ENCODE peak calls at places on chromosomes 1 and 21, in eight cellular contexts. W is foreskin fibroblast, R is kidney epithelial cell, X is heart left ventricle, E is HFF-Myc, H is PC-3, Z is PC-9, K is esophagus muscularis mucosa. V is an unnamed sample.

GRCh38 chr1:226677121-226678020 is 61.7 kb downstream of the ITPKB start:
- DNase-seq in E (no peak), K (peak), R (no peak), X (peak), Z (no peak), H (peak), W (peak), V (peak)

GRCh38 chr21:14526199-14526598 is 19.9 kb downstream of the SAMSN1 start:
- DNase-seq in E (no peak), H (no peak), W (no peak), R (no peak), X (no peak), K (no peak), Z (no peak), V (no peak)

GRCh38 chr1:19447550-19447949 is 37.8 kb downstream of the CAPZB start:
- DNase-seq in R (no peak), K (no peak), W (no peak), X (no peak), H (no peak), Z (no peak), E (no peak), V (no peak)

GRCh38 chr1:147243228-147243685 is 773 bp downstream of the CHD1L start:
- DNase-seq in X (peak), K (peak), Z (peak), E (no peak), H (no peak), R (no peak), W (no peak), V (peak)

GRCh38 chr1:233412812-233413211 is 85.3 kb downstream of the MAP3K21 start:
- DNase-seq in H (peak), Z (no peak), X (no peak), E (no peak), K (no peak), W (no peak), R (no peak), V (no peak)

GRCh38 chr1:93905051-93905450 is 4.2 kb downstream of the GCLM start:
- DNase-seq in E (no peak), H (no peak), X (no peak), K (no peak), Z (peak), W (peak), R (no peak), V (no peak)

GRCh38 chr21:25709684-25710265 is 24.9 kb downstream of the ATP5PF start:
- DNase-seq in H (no peak), X (no peak), Z (no peak), W (peak), R (no peak), E (no peak), K (no peak), V (no peak)

GRCh38 chr1:232704694-232705680 is 75.1 kb upstream of the SIPA1L2 start:
- DNase-seq in W (peak), R (peak), H (peak), K (no peak), Z (peak), X (peak), E (no peak), V (no peak)

GRCh38 chr21:45433301-45433700 is 28.3 kb downstream of the COL18A1 start:
- DNase-seq in X (no peak), W (no peak), R (no peak), K (no peak), H (no peak), Z (no peak), E (no peak), V (no peak)

GRCh38 chr1:157992031-157992568 is 1.3 kb upstream of the KIRREL1 start:
- DNase-seq in E (no peak), R (no peak), Z (no peak), W (peak), X (peak), K (no peak), H (peak), V (peak)

DNA sequence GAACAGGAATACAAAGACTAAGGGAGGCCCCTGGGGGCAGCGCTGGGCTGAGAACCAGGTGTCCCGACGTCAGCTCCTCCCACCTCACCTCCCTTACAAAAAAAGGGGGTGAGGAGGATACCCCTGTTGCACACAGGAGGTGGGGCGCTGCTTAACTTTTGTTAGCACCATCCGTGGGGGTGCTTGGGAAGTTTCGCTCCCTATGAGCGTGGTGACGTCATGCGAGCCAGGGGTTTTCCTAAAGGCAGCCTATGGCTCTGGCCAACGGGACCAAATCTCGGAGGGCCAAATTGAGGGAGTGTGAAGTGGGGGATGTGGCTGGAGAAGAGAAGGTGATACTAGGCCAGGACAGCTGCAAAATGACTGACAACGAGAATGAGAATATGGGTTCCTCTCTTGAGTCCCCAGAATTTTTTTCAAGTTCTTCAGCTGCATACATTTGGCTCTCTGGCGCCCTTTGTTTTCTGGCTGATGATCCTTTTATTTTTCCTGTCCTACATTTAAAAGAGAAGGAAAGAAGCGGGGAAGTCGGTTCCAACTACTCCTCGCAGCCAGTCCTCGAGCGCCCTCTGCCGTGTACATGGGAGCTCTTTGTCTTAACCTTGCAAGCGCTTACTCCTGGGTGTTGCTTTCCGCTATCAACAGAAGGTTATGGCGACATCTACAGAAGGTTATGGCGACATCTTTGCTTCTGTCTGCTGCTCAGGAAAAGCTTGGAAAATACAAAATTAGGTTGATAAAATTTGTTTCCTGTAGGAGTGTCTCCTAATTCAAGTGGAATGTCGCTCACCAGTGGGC is 48.0 kb upstream of the ZC3H11B start:
- DNase-seq in H (peak), K (peak), R (peak), Z (no peak), X (peak), E (peak), W (peak), V (no peak)
- TF ChIP-seq CTCF in H (peak), K (peak), R (peak), Z (peak), X (peak), E (peak), W (peak), V (no peak)

GRCh38 chr1:192879416-192879815 is 70.6 kb downstream of the RGS2 start:
- DNase-seq in K (no peak), H (no peak), X (peak), R (no peak), W (peak), Z (no peak), E (no peak), V (no peak)

GRCh38 chr1:192880191-192880590 is 71.4 kb downstream of the RGS2 start:
- DNase-seq in R (no peak), E (no peak), K (no peak), Z (no peak), H (no peak), X (no peak), W (no peak), V (no peak)

GRCh38 chr1:192872010-192872409 is 63.2 kb downstream of the RGS2 start:
- DNase-seq in K (no peak), R (no peak), H (no peak), E (no peak), W (no peak), Z (no peak), X (no peak), V (no peak)

GRCh38 chr1:192878249-192878648 is 69.4 kb downstream of the RGS2 start:
- DNase-seq in Z (no peak), R (no peak), W (peak), H (no peak), X (peak), E (no peak), K (no peak), V (no peak)

DNA sequence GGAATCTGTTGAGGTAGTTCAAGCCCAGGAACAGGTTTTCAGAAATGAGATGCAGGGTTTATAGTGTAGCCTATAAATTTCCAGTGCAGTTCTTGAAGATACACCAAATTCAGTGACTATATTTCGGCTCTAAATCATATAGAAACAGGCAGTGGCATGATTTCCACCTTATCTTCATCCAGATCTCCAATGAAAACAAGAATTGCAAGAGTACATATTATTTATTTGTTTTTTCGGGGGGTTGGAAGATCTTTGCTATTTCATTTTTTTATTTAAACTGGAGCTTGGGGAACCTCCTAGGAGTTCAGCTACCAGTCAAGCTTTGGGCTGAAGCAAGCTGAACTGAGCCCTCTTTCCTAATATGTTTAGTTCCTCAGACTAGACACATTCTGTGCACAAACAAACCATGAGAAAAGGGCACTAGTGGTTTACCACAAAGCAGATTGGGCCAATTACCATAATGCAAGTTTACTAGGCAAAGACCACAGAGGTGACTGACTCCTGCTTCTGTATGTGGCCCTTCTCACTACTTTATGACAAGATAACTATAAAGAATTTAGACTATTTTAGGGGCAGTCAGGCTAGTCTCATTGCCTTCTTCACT is 68.5 kb downstream of the RGS2 start:
- DNase-seq in W (peak), X (no peak), R (no peak), Z (no peak), E (peak), K (no peak), H (no peak), V (no peak)
- TF ChIP-seq CTCF in W (no peak), X (no peak), R (no peak), Z (no peak), E (no peak), K (no peak), H (no peak), V (no peak)

GRCh38 chr1:167118188-167118587 is 24.3 kb downstream of the STYXL2 start:
- DNase-seq in E (no peak), W (no peak), R (no peak), K (no peak), H (no peak), Z (no peak), X (no peak), V (no peak)
- TF ChIP-seq CTCF in E (no peak), W (no peak), R (no peak), K (no peak), H (no peak), Z (no peak), X (no peak), V (no peak)

GRCh38 chr1:39139723-39140360 is 64.7 kb upstream of the MACF1 start:
- DNase-seq in X (no peak), R (no peak), E (no peak), W (no peak), K (no peak), H (no peak), Z (no peak), V (no peak)
- TF ChIP-seq CTCF in X (no peak), R (no peak), E (no peak), W (no peak), K (no peak), H (no peak), Z (no peak), V (no peak)

DNA sequence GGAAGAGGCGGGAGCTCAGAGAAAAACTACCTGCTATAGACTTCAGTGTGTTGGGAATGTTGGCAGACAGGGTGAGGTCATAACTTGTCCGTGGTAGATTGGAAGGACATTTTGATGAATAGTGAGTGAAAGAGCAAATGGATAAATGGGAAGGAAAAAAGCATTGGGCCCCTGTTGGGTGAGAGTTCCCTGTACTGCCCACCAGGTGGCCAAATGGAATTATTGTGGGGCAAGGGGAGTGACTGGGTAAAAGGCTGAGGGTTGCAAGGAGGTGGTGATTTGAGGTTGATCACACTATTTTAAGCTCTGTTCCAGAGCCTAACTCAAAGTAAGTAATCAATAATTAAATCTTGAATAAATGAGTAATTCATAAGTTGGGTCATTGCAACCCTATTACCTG is 60.4 kb downstream of the MRPS6 start:
- DNase-seq in W (no peak), Z (no peak), H (no peak), K (no peak), R (no peak), X (no peak), E (no peak), V (no peak)
- TF ChIP-seq CTCF in W (peak), Z (peak), H (peak), K (peak), R (no peak), X (no peak), E (peak), V (no peak)

GRCh38 chr1:68051475-68051874 is 1.0 kb upstream of the DIRAS3 start:
- DNase-seq in Z (no peak), H (no peak), W (peak), K (no peak), X (peak), R (peak), E (peak), V (no peak)
- TF ChIP-seq CTCF in Z (no peak), H (no peak), W (peak), K (peak), X (no peak), R (peak), E (peak), V (no peak)

GRCh38 chr21:35050348-35051286 is 1.5 kb upstream of the RUNX1 start:
- DNase-seq in K (peak), H (peak), X (no peak), R (no peak), W (peak), Z (peak), E (no peak), V (no peak)

GRCh38 chr21:35048706-35049617 is at the start of gene RUNX1:
- DNase-seq in R (peak), W (peak), Z (peak), X (peak), K (peak), E (peak), H (peak), V (peak)

GRCh38 chr21:35053356-35054096 is 4.4 kb upstream of the RUNX1 start:
- DNase-seq in R (no peak), Z (no peak), K (peak), W (no peak), X (no peak), H (no peak), E (no peak), V (no peak)

GRCh38 chr21:35052786-35053185 is 3.7 kb upstream of the RUNX1 start:
- DNase-seq in R (no peak), E (no peak), X (no peak), K (no peak), H (no peak), W (no peak), Z (no peak), V (no peak)

GRCh38 chr21:35051287-35051818 is 2.3 kb upstream of the RUNX1 start:
- DNase-seq in K (peak), R (no peak), Z (peak), X (peak), W (peak), E (peak), H (peak), V (peak)
- TF ChIP-seq CTCF in K (peak), R (peak), Z (peak), X (no peak), W (peak), E (peak), H (peak), V (peak)

V was measured in natural killer cell.